ENCODE peak calls at places on chromosomes 16 and 17, in four cellular contexts. One of them, this sample, is unnamed.

GRCh38 chr17:70006159-70006558 is 68.9 kb upstream of the KCNJ16 start:
- DNase-seq in neural progenitor cell: no peak
- DNase-seq in stomach: no peak
- DNase-seq in MM.1S: no peak
- DNase-seq in this sample: no peak

GRCh38 chr16:50245417-50246298 is 20.7 kb upstream of the ADCY7 start:
- DNase-seq in stomach: peak; percentile 55
- DNase-seq in MM.1S: peak; percentile 56
- DNase-seq in neural progenitor cell: peak; percentile 60
- DNase-seq in this sample: peak; percentile 47

GRCh38 chr17:42760652-42761581 is at the start of gene RAMP2:
- DNase-seq in stomach: peak; percentile 39
- DNase-seq in neural progenitor cell: peak; percentile 75
- DNase-seq in MM.1S: no peak
- DNase-seq in this sample: no peak

GRCh38 chr17:66171692-66172091 is 20.2 kb downstream of the CEP112 start:
- DNase-seq in stomach: no peak
- DNase-seq in MM.1S: no peak
- DNase-seq in neural progenitor cell: no peak
- DNase-seq in this sample: no peak

GRCh38 chr17:74736423-74737298 is at the start of gene RAB37:
- DNase-seq in neural progenitor cell: peak; percentile 74
- DNase-seq in stomach: peak; percentile 54
- DNase-seq in MM.1S: no peak
- DNase-seq in this sample: no peak

GRCh38 chr16:12685806-12686205 is 117.9 kb downstream of the CPPED1 start:
- DNase-seq in MM.1S: no peak
- DNase-seq in neural progenitor cell: no peak
- DNase-seq in stomach: no peak
- DNase-seq in this sample: no peak

GRCh38 chr16:19105891-19106624 is 7.7 kb upstream of the ITPRIPL2 start:
- DNase-seq in neural progenitor cell: no peak
- DNase-seq in stomach: no peak
- DNase-seq in MM.1S: no peak
- DNase-seq in this sample: peak; percentile 36

GRCh38 chr16:1323296-1324239 is 9.9 kb upstream of the BAIAP3 start:
- DNase-seq in neural progenitor cell: no peak
- DNase-seq in stomach: no peak
- DNase-seq in MM.1S: no peak
- DNase-seq in this sample: no peak

GRCh38 chr17:63151981-63152523 is 186.0 kb downstream of the TANC2 start:
- DNase-seq in stomach: no peak
- DNase-seq in neural progenitor cell: peak; percentile 36
- DNase-seq in MM.1S: no peak
- DNase-seq in this sample: peak; percentile 62

GRCh38 chr16:68231384-68232136 is 4.4 kb downstream of the ESRP2 start:
- DNase-seq in MM.1S: no peak
- DNase-seq in stomach: no peak
- DNase-seq in neural progenitor cell: no peak
- DNase-seq in this sample: no peak

GRCh38 chr17:29590261-29590978 is 972 bp upstream of the GIT1 start:
- DNase-seq in stomach: no peak
- DNase-seq in neural progenitor cell: no peak
- DNase-seq in MM.1S: no peak
- DNase-seq in this sample: peak; percentile 62

GRCh38 chr16:53745126-53745525 is 41.2 kb downstream of the FTO start:
- DNase-seq in neural progenitor cell: no peak
- DNase-seq in stomach: no peak
- DNase-seq in MM.1S: no peak
- DNase-seq in this sample: peak; percentile 81

DNA sequence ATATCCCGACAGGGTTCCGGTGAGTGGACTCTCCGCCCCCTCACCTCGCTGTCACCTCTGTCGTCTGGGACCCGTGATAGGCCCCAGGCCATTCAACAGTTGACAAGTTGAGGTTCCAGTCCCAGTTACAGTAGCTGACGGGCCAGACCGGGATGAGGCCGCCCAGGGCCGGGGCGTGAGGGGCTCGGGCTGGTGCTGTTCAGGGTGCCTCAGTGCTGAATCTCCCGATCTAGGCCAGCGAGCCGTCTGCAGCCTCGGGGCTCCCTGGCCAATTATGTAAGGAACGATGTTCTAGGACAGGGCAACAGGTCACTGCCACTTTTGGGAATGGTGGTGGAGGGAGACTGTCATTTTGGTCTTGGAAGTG is 693 bp downstream of the GABARAPL2 start:
- DNase-seq in neural progenitor cell: peak; percentile 43
- DNase-seq in MM.1S: peak; percentile 14
- DNase-seq in stomach: no peak
- DNase-seq in this sample: no peak
- H3K27ac ChIP-seq in neural progenitor cell: no peak overlapping the region
- H3K27ac ChIP-seq in MM.1S: no peak overlapping the region
- H3K27ac ChIP-seq in stomach: peak overlapping the region; percentile 87
- H3K27ac ChIP-seq in this sample: peak overlapping the region; percentile 83

GRCh38 chr17:50534979-50535326 is 2.4 kb downstream of the EPN3 start:
- DNase-seq in stomach: no peak
- DNase-seq in MM.1S: no peak
- DNase-seq in neural progenitor cell: no peak
- DNase-seq in this sample: no peak
- H3K27me3 ChIP-seq in stomach: no peaks in the 10 kb centered on the region
- H3K27me3 ChIP-seq in MM.1S: peaks cover 74% of the 10 kb centered on the region
- H3K27me3 ChIP-seq in neural progenitor cell: peaks cover 42% of the 10 kb centered on the region
- H3K27me3 ChIP-seq in this sample: peaks cover 21% of the 10 kb centered on the region

GRCh38 chr17:72097144-72097543 is 23.7 kb upstream of the SOX9 start:
- DNase-seq in neural progenitor cell: no peak
- DNase-seq in stomach: no peak
- DNase-seq in MM.1S: no peak
- DNase-seq in this sample: no peak

GRCh38 chr17:72095316-72095715 is 25.5 kb upstream of the SOX9 start:
- DNase-seq in neural progenitor cell: no peak
- DNase-seq in MM.1S: no peak
- DNase-seq in stomach: no peak
- DNase-seq in this sample: no peak

GRCh38 chr17:72090108-72090507 is 30.7 kb upstream of the SOX9 start:
- DNase-seq in stomach: no peak
- DNase-seq in MM.1S: no peak
- DNase-seq in neural progenitor cell: no peak
- DNase-seq in this sample: peak; percentile 21

GRCh38 chr17:72089453-72089987 is 31.3 kb upstream of the SOX9 start:
- DNase-seq in MM.1S: no peak
- DNase-seq in neural progenitor cell: no peak
- DNase-seq in stomach: no peak
- DNase-seq in this sample: no peak

GRCh38 chr17:72092710-72093322 is 28.0 kb upstream of the SOX9 start:
- DNase-seq in stomach: no peak
- DNase-seq in neural progenitor cell: no peak
- DNase-seq in MM.1S: no peak
- DNase-seq in this sample: no peak
- H3K27ac ChIP-seq in stomach: no peak overlapping the region
- H3K27ac ChIP-seq in neural progenitor cell: no peak overlapping the region
- H3K27ac ChIP-seq in MM.1S: no peak overlapping the region
- H3K27ac ChIP-seq in this sample: no peak overlapping the region

GRCh38 chr17:67491009-67491677 is 114.1 kb downstream of the PITPNC1 start:
- DNase-seq in stomach: peak; percentile 67
- DNase-seq in neural progenitor cell: peak; percentile 56
- DNase-seq in MM.1S: no peak
- DNase-seq in this sample: peak; percentile 98
- H3K27me3 ChIP-seq in stomach: no peaks in the 10 kb centered on the region
- H3K27me3 ChIP-seq in neural progenitor cell: no peaks in the 10 kb centered on the region
- H3K27me3 ChIP-seq in MM.1S: no peaks in the 10 kb centered on the region
- H3K27me3 ChIP-seq in this sample: no peaks in the 10 kb centered on the region

GRCh38 chr17:76197911-76198310 is 42.4 kb downstream of the RNF157 start:
- DNase-seq in neural progenitor cell: no peak
- DNase-seq in MM.1S: no peak
- DNase-seq in stomach: no peak
- DNase-seq in this sample: no peak
- H3K27ac ChIP-seq in neural progenitor cell: no peak overlapping the region
- H3K27ac ChIP-seq in MM.1S: no peak overlapping the region
- H3K27ac ChIP-seq in stomach: no peak overlapping the region
- H3K27ac ChIP-seq in this sample: no peak overlapping the region

DNA sequence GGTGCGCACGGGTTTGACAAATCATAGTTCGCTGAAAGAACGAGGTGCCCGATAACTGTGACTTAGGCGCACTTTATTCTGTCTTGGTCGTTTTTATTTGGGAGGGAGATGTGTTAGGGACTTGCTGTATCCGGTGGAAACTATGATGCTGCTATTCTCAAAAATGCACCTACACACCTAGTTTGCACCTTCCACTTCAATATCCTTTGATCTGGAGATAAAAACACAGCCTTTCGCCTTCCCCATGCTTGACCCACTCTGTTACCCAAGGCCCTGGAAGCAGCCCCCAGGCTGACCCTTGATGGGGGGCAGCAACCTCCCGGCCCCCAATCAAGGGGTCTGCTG is 15.0 kb upstream of the FOXF1 start:
- DNase-seq in MM.1S: no peak
- DNase-seq in neural progenitor cell: no peak
- DNase-seq in stomach: no peak
- DNase-seq in this sample: no peak
- H3K27me3 ChIP-seq in MM.1S: peaks cover 61% of the 10 kb centered on the region
- H3K27me3 ChIP-seq in neural progenitor cell: peaks cover 100% of the 10 kb centered on the region
- H3K27me3 ChIP-seq in stomach: peaks cover 10% of the 10 kb centered on the region
- H3K27me3 ChIP-seq in this sample: peaks cover 89% of the 10 kb centered on the region

GRCh38 chr17:2179615-2180295 is 123.8 kb downstream of the SMG6 start:
- DNase-seq in neural progenitor cell: no peak
- DNase-seq in MM.1S: no peak
- DNase-seq in stomach: peak; percentile 71
- DNase-seq in this sample: peak; percentile 95

GRCh38 chr17:2178798-2179505 is 124.0 kb downstream of the HIC1 start:
- DNase-seq in neural progenitor cell: no peak
- DNase-seq in MM.1S: no peak
- DNase-seq in stomach: no peak
- DNase-seq in this sample: no peak

GRCh38 chr17:2176484-2177175 is 121.7 kb downstream of the HIC1 start:
- DNase-seq in neural progenitor cell: no peak
- DNase-seq in MM.1S: no peak
- DNase-seq in stomach: no peak
- DNase-seq in this sample: no peak

GRCh38 chr17:2175294-2175628 is 120.4 kb downstream of the HIC1 start:
- DNase-seq in neural progenitor cell: no peak
- DNase-seq in MM.1S: no peak
- DNase-seq in stomach: no peak
- DNase-seq in this sample: no peak

GRCh38 chr17:2177235-2177811 is 122.4 kb downstream of the HIC1 start:
- DNase-seq in neural progenitor cell: no peak
- DNase-seq in stomach: no peak
- DNase-seq in MM.1S: no peak
- DNase-seq in this sample: no peak
- H3K27ac ChIP-seq in neural progenitor cell: no peak overlapping the region
- H3K27ac ChIP-seq in stomach: peak overlapping the region; percentile 5
- H3K27ac ChIP-seq in MM.1S: no peak overlapping the region
- H3K27ac ChIP-seq in this sample: peak overlapping the region; percentile 22

This sample was measured in astrocyte.